ENCODE peak calls at places on chromosomes 6 and 20, in ten cellular contexts. B is stimulated activated CD4-positive, alpha-beta T cell treated with anti-CD3 and anti-CD28 coated beads, Interleukin-2, amount 100 ng/mL, for 48 hours; G is progenitor cell of endocrine pancreas; C is GM12865; D is kidney; H is ELR; P is GM13976; L is NCI-H1092 treated with DMSO at 0.1 percent for 48 hours; Y is uterus; Q is HS-27A. W is an unnamed sample.

GRCh38 chr6:72132851-72133250 is 246.5 kb downstream of the RIMS1 start:
- DNase-seq in P (no peak), Y (no peak), D (no peak), Q (no peak), B (no peak), H (peak; percentile 40), G (no peak), L (no peak), C (no peak), W (no peak)

GRCh38 chr6:68760941-68761676 is 126.0 kb downstream of the ADGRB3 start:
- DNase-seq in P (no peak), H (no peak), B (no peak), G (no peak), L (peak; percentile 76), C (no peak), Q (no peak), D (no peak), Y (no peak), W (peak; percentile 12)

GRCh38 chr6:122692175-122692598 is 82.0 kb downstream of the PKIB start:
- DNase-seq in P (no peak), B (no peak), G (no peak), H (peak; percentile 64), C (no peak), D (no peak), Q (no peak), Y (no peak), L (no peak), W (no peak)

GRCh38 chr6:140857734-140858380 is 1274.9 kb upstream of the GJE1 start:
- DNase-seq in Y (no peak), C (no peak), P (no peak), H (peak; percentile 89), D (no peak), G (no peak), Q (no peak), B (no peak), L (no peak), W (peak; percentile 73)

GRCh38 chr20:60868316-60868891 is 383.7 kb upstream of the CDH4 start:
- DNase-seq in C (no peak), G (no peak), B (no peak), H (no peak), Y (no peak), D (no peak), P (no peak), Q (no peak), L (no peak), W (no peak)

GRCh38 chr6:25017932-25018581 is 82.3 kb upstream of the RIPOR2 start:
- DNase-seq in P (peak; percentile 69), D (no peak), Y (peak; percentile 61), H (peak; percentile 48), Q (no peak), G (no peak), C (peak; percentile 88), B (peak; percentile 66), L (peak; percentile 21), W (peak; percentile 60)

GRCh38 chr20:1269850-1270249 is 3.8 kb downstream of the SNPH start:
- DNase-seq in D (no peak), B (no peak), P (no peak), Y (no peak), Q (no peak), C (no peak), H (no peak), G (no peak), L (no peak), W (no peak)

GRCh38 chr6:143449731-143450452 is 603 bp downstream of the ADAT2 start:
- DNase-seq in Y (no peak), L (peak; percentile 47), H (peak; percentile 50), G (peak; percentile 23), D (peak; percentile 23), Q (peak; percentile 40), C (peak; percentile 68), B (peak; percentile 28), P (no peak), W (peak; percentile 20)

GRCh38 chr6:149872233-149872632 is 8.1 kb upstream of the LRP11 start:
- DNase-seq in Q (no peak), H (no peak), B (no peak), L (no peak), P (no peak), D (no peak), G (no peak), C (no peak), Y (no peak), W (no peak)

GRCh38 chr20:23344336-23344735 is 6.3 kb upstream of the NXT1 start:
- DNase-seq in D (no peak), B (no peak), Y (no peak), Q (no peak), L (no peak), P (no peak), H (no peak), G (no peak), C (no peak), W (peak; percentile 40)

GRCh38 chr20:17679786-17680127 is 2.3 kb downstream of the RRBP1 start:
- DNase-seq in D (no peak), B (no peak), H (peak; percentile 27), P (no peak), G (no peak), C (no peak), L (no peak), Q (no peak), Y (no peak), W (no peak)

W was measured in MV-4-11.